ENCODE peak calls at places on chromosomes 12 and 14, in ten cellular contexts. V, E, T, P, C, W, Q, G, I and U are unnamed samples.

GRCh38 chr12:62763827-62764226 is 171.1 kb downstream of the PPM1H start:
- DNase-seq in V (no peak), E (no peak), T (no peak), P (no peak), C (no peak), W (no peak), Q (no peak), G (no peak), I (no peak), U (no peak)

GRCh38 chr14:91354221-91354916 is 63.3 kb downstream of the CCDC88C start:
- DNase-seq in V (no peak), E (no peak), T (no peak), P (peak; percentile 75), C (no peak), W (no peak), Q (no peak), G (no peak), I (no peak), U (no peak)

GRCh38 chr14:51574009-51574408 is 77.7 kb upstream of the FRMD6 start:
- DNase-seq in V (no peak), E (no peak), T (no peak), P (no peak), C (no peak), W (no peak), Q (no peak), G (no peak), I (no peak), U (no peak)

GRCh38 chr12:12606793-12607589 is 4.7 kb upstream of the CREBL2 start:
- DNase-seq in V (no peak), E (peak; percentile 40), T (no peak), P (peak; percentile 28), C (peak; percentile 80), W (no peak), Q (no peak), G (peak; percentile 27), I (peak; percentile 53), U (no peak)

GRCh38 chr14:68705741-68706283 is 87.1 kb downstream of the ZFP36L1 start:
- DNase-seq in V (no peak), E (no peak), T (peak; percentile 68), P (no peak), C (no peak), W (no peak), Q (no peak), G (no peak), I (no peak), U (no peak)

GRCh38 chr12:55925371-55925770 is 2.3 kb downstream of the PYM1 start:
- DNase-seq in V (no peak), E (no peak), T (no peak), P (no peak), C (no peak), W (no peak), Q (no peak), G (no peak), I (no peak), U (no peak)

GRCh38 chr14:83520837-83521236 is 1987.2 kb upstream of the SEL1L start:
- DNase-seq in V (no peak), E (no peak), T (no peak), P (peak; percentile 41), C (no peak), W (no peak), Q (no peak), G (no peak), I (no peak), U (no peak)

GRCh38 chr14:53306267-53306721 is 153.2 kb upstream of the DDHD1 start:
- DNase-seq in V (peak; percentile 22), E (peak; percentile 85), T (peak; percentile 17), P (peak; percentile 73), C (peak; percentile 59), W (peak; percentile 37), Q (peak; percentile 43), G (peak; percentile 35), I (peak; percentile 23), U (peak; percentile 64)

GRCh38 chr12:51429705-51430104 is 5.1 kb downstream of the SLC4A8 start:
- DNase-seq in V (no peak), E (no peak), T (no peak), P (no peak), C (no peak), W (no peak), Q (no peak), G (no peak), I (no peak), U (no peak)

GRCh38 chr14:68372363-68372762 is 420.5 kb downstream of the ZFP36L1 start:
- DNase-seq in V (no peak), E (no peak), T (no peak), P (no peak), C (no peak), W (no peak), Q (no peak), G (no peak), I (no peak), U (no peak)

GRCh38 chr12:113298861-113299545 is 35.9 kb downstream of the SLC8B1 start:
- DNase-seq in V (no peak), E (peak; percentile 40), T (peak; percentile 16), P (peak; percentile 67), C (no peak), W (peak; percentile 32), Q (no peak), G (no peak), I (no peak), U (no peak)